ENCODE peak calls at places on chromosomes 3 and 15, in eight cellular contexts. One of them, this sample, is unnamed.

GRCh38 chr15:49235446-49236207 is 65.6 kb downstream of the GALK2 start:
- DNase-seq in substantia nigra: peak; percentile 40
- DNase-seq in brain microvascular endothelial cell: peak; percentile 72
- DNase-seq in SW480: peak; percentile 57
- DNase-seq in activated naive CD4-positive, alpha-beta T cell treated with anti-CD3 and anti-CD28 coated beads, Interleukin-2, amount 50 U/mL, for 16 hours: peak; percentile 26
- DNase-seq in iPS-NIHi11: peak; percentile 55
- DNase-seq in neuronal stem cell: peak; percentile 57
- DNase-seq in ELR: peak; percentile 75
- DNase-seq in this sample: peak; percentile 63

GRCh38 chr3:195065142-195065863 is 205.7 kb downstream of the XXYLT1 start:
- DNase-seq in substantia nigra: no peak
- DNase-seq in brain microvascular endothelial cell: no peak
- DNase-seq in SW480: no peak
- DNase-seq in activated naive CD4-positive, alpha-beta T cell treated with anti-CD3 and anti-CD28 coated beads, Interleukin-2, amount 50 U/mL, for 16 hours: no peak
- DNase-seq in iPS-NIHi11: no peak
- DNase-seq in neuronal stem cell: no peak
- DNase-seq in ELR: no peak
- DNase-seq in this sample: no peak

GRCh38 chr3:190585771-190586630 is 72.1 kb downstream of the IL1RAP start:
- DNase-seq in substantia nigra: no peak
- DNase-seq in brain microvascular endothelial cell: peak; percentile 94
- DNase-seq in SW480: peak; percentile 59
- DNase-seq in activated naive CD4-positive, alpha-beta T cell treated with anti-CD3 and anti-CD28 coated beads, Interleukin-2, amount 50 U/mL, for 16 hours: peak; percentile 66
- DNase-seq in iPS-NIHi11: peak; percentile 62
- DNase-seq in neuronal stem cell: peak; percentile 24
- DNase-seq in ELR: peak; percentile 98
- DNase-seq in this sample: no peak

GRCh38 chr3:47428585-47429145 is 47.1 kb downstream of the SCAP start:
- DNase-seq in substantia nigra: no peak
- DNase-seq in brain microvascular endothelial cell: no peak
- DNase-seq in SW480: no peak
- DNase-seq in activated naive CD4-positive, alpha-beta T cell treated with anti-CD3 and anti-CD28 coated beads, Interleukin-2, amount 50 U/mL, for 16 hours: no peak
- DNase-seq in iPS-NIHi11: no peak
- DNase-seq in neuronal stem cell: no peak
- DNase-seq in ELR: no peak
- DNase-seq in this sample: no peak

GRCh38 chr15:76335129-76335850 is 1.3 kb upstream of the ISL2 start:
- DNase-seq in substantia nigra: no peak
- DNase-seq in brain microvascular endothelial cell: no peak
- DNase-seq in SW480: peak; percentile 81
- DNase-seq in activated naive CD4-positive, alpha-beta T cell treated with anti-CD3 and anti-CD28 coated beads, Interleukin-2, amount 50 U/mL, for 16 hours: no peak
- DNase-seq in iPS-NIHi11: no peak
- DNase-seq in neuronal stem cell: no peak
- DNase-seq in ELR: peak; percentile 16
- DNase-seq in this sample: peak; percentile 84

GRCh38 chr15:49953421-49953820 is 165.6 kb downstream of the ATP8B4 start:
- DNase-seq in substantia nigra: no peak
- DNase-seq in brain microvascular endothelial cell: no peak
- DNase-seq in SW480: no peak
- DNase-seq in activated naive CD4-positive, alpha-beta T cell treated with anti-CD3 and anti-CD28 coated beads, Interleukin-2, amount 50 U/mL, for 16 hours: no peak
- DNase-seq in iPS-NIHi11: no peak
- DNase-seq in neuronal stem cell: no peak
- DNase-seq in ELR: no peak
- DNase-seq in this sample: no peak

GRCh38 chr15:97483232-97483631 is 477.3 kb upstream of the ARRDC4 start:
- DNase-seq in substantia nigra: no peak
- DNase-seq in brain microvascular endothelial cell: no peak
- DNase-seq in SW480: no peak
- DNase-seq in activated naive CD4-positive, alpha-beta T cell treated with anti-CD3 and anti-CD28 coated beads, Interleukin-2, amount 50 U/mL, for 16 hours: no peak
- DNase-seq in iPS-NIHi11: no peak
- DNase-seq in neuronal stem cell: no peak
- DNase-seq in ELR: no peak
- DNase-seq in this sample: no peak

GRCh38 chr3:15336057-15336456 is 3.7 kb upstream of the SH3BP5 start:
- DNase-seq in substantia nigra: no peak
- DNase-seq in brain microvascular endothelial cell: no peak
- DNase-seq in SW480: no peak
- DNase-seq in activated naive CD4-positive, alpha-beta T cell treated with anti-CD3 and anti-CD28 coated beads, Interleukin-2, amount 50 U/mL, for 16 hours: no peak
- DNase-seq in iPS-NIHi11: no peak
- DNase-seq in neuronal stem cell: no peak
- DNase-seq in ELR: no peak
- DNase-seq in this sample: no peak

GRCh38 chr3:72388644-72389043 is 459.6 kb downstream of the SHQ1 start:
- DNase-seq in substantia nigra: no peak
- DNase-seq in brain microvascular endothelial cell: no peak
- DNase-seq in SW480: no peak
- DNase-seq in activated naive CD4-positive, alpha-beta T cell treated with anti-CD3 and anti-CD28 coated beads, Interleukin-2, amount 50 U/mL, for 16 hours: no peak
- DNase-seq in iPS-NIHi11: no peak
- DNase-seq in neuronal stem cell: no peak
- DNase-seq in ELR: no peak
- DNase-seq in this sample: no peak

GRCh38 chr3:24299801-24300626 is 194.6 kb downstream of the THRB start:
- DNase-seq in substantia nigra: no peak
- DNase-seq in brain microvascular endothelial cell: peak; percentile 53
- DNase-seq in SW480: no peak
- DNase-seq in activated naive CD4-positive, alpha-beta T cell treated with anti-CD3 and anti-CD28 coated beads, Interleukin-2, amount 50 U/mL, for 16 hours: no peak
- DNase-seq in iPS-NIHi11: no peak
- DNase-seq in neuronal stem cell: no peak
- DNase-seq in ELR: peak; percentile 79
- DNase-seq in this sample: no peak

GRCh38 chr3:23479026-23479425 is 275.9 kb downstream of the UBE2E2 start:
- DNase-seq in substantia nigra: no peak
- DNase-seq in brain microvascular endothelial cell: no peak
- DNase-seq in SW480: no peak
- DNase-seq in activated naive CD4-positive, alpha-beta T cell treated with anti-CD3 and anti-CD28 coated beads, Interleukin-2, amount 50 U/mL, for 16 hours: no peak
- DNase-seq in iPS-NIHi11: no peak
- DNase-seq in neuronal stem cell: no peak
- DNase-seq in ELR: no peak
- DNase-seq in this sample: no peak

GRCh38 chr15:58398053-58398452 is 33.7 kb upstream of the LIPC start:
- DNase-seq in substantia nigra: no peak
- DNase-seq in brain microvascular endothelial cell: no peak
- DNase-seq in SW480: no peak
- DNase-seq in activated naive CD4-positive, alpha-beta T cell treated with anti-CD3 and anti-CD28 coated beads, Interleukin-2, amount 50 U/mL, for 16 hours: no peak
- DNase-seq in iPS-NIHi11: no peak
- DNase-seq in neuronal stem cell: no peak
- DNase-seq in ELR: no peak
- DNase-seq in this sample: no peak

GRCh38 chr15:47959617-47960398 is 161.0 kb upstream of the SLC24A5 start:
- DNase-seq in substantia nigra: no peak
- DNase-seq in brain microvascular endothelial cell: no peak
- DNase-seq in SW480: no peak
- DNase-seq in activated naive CD4-positive, alpha-beta T cell treated with anti-CD3 and anti-CD28 coated beads, Interleukin-2, amount 50 U/mL, for 16 hours: no peak
- DNase-seq in iPS-NIHi11: no peak
- DNase-seq in neuronal stem cell: no peak
- DNase-seq in ELR: no peak
- DNase-seq in this sample: no peak

GRCh38 chr15:64634576-64635485 is 140.6 kb downstream of the RBPMS2 start:
- DNase-seq in substantia nigra: no peak
- DNase-seq in brain microvascular endothelial cell: peak; percentile 52
- DNase-seq in SW480: peak; percentile 74
- DNase-seq in activated naive CD4-positive, alpha-beta T cell treated with anti-CD3 and anti-CD28 coated beads, Interleukin-2, amount 50 U/mL, for 16 hours: no peak
- DNase-seq in iPS-NIHi11: peak; percentile 75
- DNase-seq in neuronal stem cell: peak; percentile 71
- DNase-seq in ELR: no peak
- DNase-seq in this sample: peak; percentile 68

GRCh38 chr3:127442551-127442950 is 148.0 kb downstream of the TPRA1 start:
- DNase-seq in substantia nigra: no peak
- DNase-seq in brain microvascular endothelial cell: no peak
- DNase-seq in SW480: no peak
- DNase-seq in activated naive CD4-positive, alpha-beta T cell treated with anti-CD3 and anti-CD28 coated beads, Interleukin-2, amount 50 U/mL, for 16 hours: no peak
- DNase-seq in iPS-NIHi11: no peak
- DNase-seq in neuronal stem cell: no peak
- DNase-seq in ELR: no peak
- DNase-seq in this sample: no peak

GRCh38 chr15:63764124-63764827 is 69.5 kb downstream of the HERC1 start:
- DNase-seq in substantia nigra: no peak
- DNase-seq in brain microvascular endothelial cell: no peak
- DNase-seq in SW480: no peak
- DNase-seq in activated naive CD4-positive, alpha-beta T cell treated with anti-CD3 and anti-CD28 coated beads, Interleukin-2, amount 50 U/mL, for 16 hours: no peak
- DNase-seq in iPS-NIHi11: no peak
- DNase-seq in neuronal stem cell: no peak
- DNase-seq in ELR: no peak
- DNase-seq in this sample: no peak

GRCh38 chr15:62297933-62298332 is 132.8 kb upstream of the C2CD4B start:
- DNase-seq in substantia nigra: no peak
- DNase-seq in brain microvascular endothelial cell: no peak
- DNase-seq in SW480: no peak
- DNase-seq in activated naive CD4-positive, alpha-beta T cell treated with anti-CD3 and anti-CD28 coated beads, Interleukin-2, amount 50 U/mL, for 16 hours: no peak
- DNase-seq in iPS-NIHi11: no peak
- DNase-seq in neuronal stem cell: no peak
- DNase-seq in ELR: no peak
- DNase-seq in this sample: no peak

GRCh38 chr3:123700791-123701712 is 116.2 kb upstream of the HACD2 start:
- DNase-seq in substantia nigra: no peak
- DNase-seq in brain microvascular endothelial cell: no peak
- DNase-seq in SW480: no peak
- DNase-seq in activated naive CD4-positive, alpha-beta T cell treated with anti-CD3 and anti-CD28 coated beads, Interleukin-2, amount 50 U/mL, for 16 hours: no peak
- DNase-seq in iPS-NIHi11: no peak
- DNase-seq in neuronal stem cell: no peak
- DNase-seq in ELR: no peak
- DNase-seq in this sample: no peak

GRCh38 chr3:64399205-64399800 is 174.0 kb upstream of the PRICKLE2 start:
- DNase-seq in substantia nigra: no peak
- DNase-seq in brain microvascular endothelial cell: peak; percentile 60
- DNase-seq in SW480: peak; percentile 63
- DNase-seq in activated naive CD4-positive, alpha-beta T cell treated with anti-CD3 and anti-CD28 coated beads, Interleukin-2, amount 50 U/mL, for 16 hours: no peak
- DNase-seq in iPS-NIHi11: peak; percentile 78
- DNase-seq in neuronal stem cell: peak; percentile 51
- DNase-seq in ELR: peak; percentile 76
- DNase-seq in this sample: peak; percentile 68

GRCh38 chr3:197564097-197564843 is 8.5 kb upstream of the BDH1 start:
- DNase-seq in substantia nigra: no peak
- DNase-seq in brain microvascular endothelial cell: no peak
- DNase-seq in SW480: no peak
- DNase-seq in activated naive CD4-positive, alpha-beta T cell treated with anti-CD3 and anti-CD28 coated beads, Interleukin-2, amount 50 U/mL, for 16 hours: no peak
- DNase-seq in iPS-NIHi11: no peak
- DNase-seq in neuronal stem cell: no peak
- DNase-seq in ELR: peak; percentile 37
- DNase-seq in this sample: no peak

GRCh38 chr3:194508486-194509449 is 22.0 kb upstream of the ATP13A3 start:
- DNase-seq in substantia nigra: no peak
- DNase-seq in brain microvascular endothelial cell: no peak
- DNase-seq in SW480: no peak
- DNase-seq in activated naive CD4-positive, alpha-beta T cell treated with anti-CD3 and anti-CD28 coated beads, Interleukin-2, amount 50 U/mL, for 16 hours: no peak
- DNase-seq in iPS-NIHi11: no peak
- DNase-seq in neuronal stem cell: no peak
- DNase-seq in ELR: no peak
- DNase-seq in this sample: no peak

GRCh38 chr3:106059953-106060517 is 191.2 kb upstream of the CBLB start:
- DNase-seq in substantia nigra: no peak
- DNase-seq in brain microvascular endothelial cell: no peak
- DNase-seq in SW480: no peak
- DNase-seq in activated naive CD4-positive, alpha-beta T cell treated with anti-CD3 and anti-CD28 coated beads, Interleukin-2, amount 50 U/mL, for 16 hours: no peak
- DNase-seq in iPS-NIHi11: no peak
- DNase-seq in neuronal stem cell: no peak
- DNase-seq in ELR: no peak
- DNase-seq in this sample: no peak

GRCh38 chr3:114152519-114153151 is 26.2 kb downstream of the DRD3 start:
- DNase-seq in substantia nigra: peak; percentile 41
- DNase-seq in brain microvascular endothelial cell: peak; percentile 65
- DNase-seq in SW480: peak; percentile 76
- DNase-seq in activated naive CD4-positive, alpha-beta T cell treated with anti-CD3 and anti-CD28 coated beads, Interleukin-2, amount 50 U/mL, for 16 hours: peak; percentile 84
- DNase-seq in iPS-NIHi11: peak; percentile 76
- DNase-seq in neuronal stem cell: peak; percentile 64
- DNase-seq in ELR: peak; percentile 82
- DNase-seq in this sample: peak; percentile 91

GRCh38 chr3:45560270-45561020 is 34.1 kb upstream of the LIMD1 start:
- DNase-seq in substantia nigra: peak; percentile 24
- DNase-seq in brain microvascular endothelial cell: no peak
- DNase-seq in SW480: no peak
- DNase-seq in activated naive CD4-positive, alpha-beta T cell treated with anti-CD3 and anti-CD28 coated beads, Interleukin-2, amount 50 U/mL, for 16 hours: no peak
- DNase-seq in iPS-NIHi11: no peak
- DNase-seq in neuronal stem cell: no peak
- DNase-seq in ELR: no peak
- DNase-seq in this sample: no peak

GRCh38 chr15:80157215-80157614 is 4.4 kb downstream of the FAH start:
- DNase-seq in substantia nigra: no peak
- DNase-seq in brain microvascular endothelial cell: no peak
- DNase-seq in SW480: no peak
- DNase-seq in activated naive CD4-positive, alpha-beta T cell treated with anti-CD3 and anti-CD28 coated beads, Interleukin-2, amount 50 U/mL, for 16 hours: no peak
- DNase-seq in iPS-NIHi11: no peak
- DNase-seq in neuronal stem cell: no peak
- DNase-seq in ELR: no peak
- DNase-seq in this sample: no peak